ENCODE peak calls at places on chromosomes 11 and 22, in six cellular contexts. J, X, B, A, S and K are unnamed samples. For H3K4me1, the result is how much of the 10 kb centered on the place peaks cover.

GRCh38 chr11:1346669-1347390 is 37.4 kb upstream of the TOLLIP start:
- DNase-seq in J (no peak), X (no peak), B (no peak), A (no peak), S (no peak), K (no peak)

GRCh38 chr22:39522567-39523300 is 2.4 kb downstream of the ATF4 start:
- DNase-seq in J (peak), X (peak), B (peak), A (no peak), S (no peak), K (peak)

GRCh38 chr11:789951-790350 is at the start of gene CEND1:
- DNase-seq in J (peak), X (peak), B (no peak), A (peak), S (no peak), K (peak)

GRCh38 chr11:122733301-122733686 is 77.8 kb downstream of the UBASH3B start:
- DNase-seq in J (no peak), X (no peak), B (peak), A (no peak), S (no peak), K (no peak)

GRCh38 chr22:30436196-30436595 is 10.6 kb downstream of the MTFP1 start:
- DNase-seq in J (no peak), X (no peak), B (no peak), A (no peak), S (no peak), K (no peak)

GRCh38 chr11:62726156-62727006 is 876 bp downstream of the HNRNPUL2 start:
- DNase-seq in J (no peak), X (no peak), B (no peak), A (no peak), S (no peak), K (peak)

GRCh38 chr22:30270841-30271240 is 4.2 kb upstream of the OSM start:
- DNase-seq in J (no peak), X (no peak), B (no peak), A (no peak), S (no peak), K (no peak)

GRCh38 chr11:34640050-34640971 is 19.4 kb downstream of the EHF start:
- DNase-seq in J (no peak), X (peak), B (peak), A (no peak), S (no peak), K (no peak)

GRCh38 chr11:13207665-13208594 is 69.7 kb upstream of the BMAL1 start:
- DNase-seq in J (peak), X (no peak), B (peak), A (peak), S (no peak), K (no peak)

GRCh38 chr11:110606415-110606814 is 105.8 kb downstream of the ARHGAP20 start:
- DNase-seq in J (no peak), X (peak), B (no peak), A (peak), S (no peak), K (no peak)

GRCh38 chr22:30887861-30888260 is 80.7 kb downstream of the MORC2 start:
- DNase-seq in J (no peak), X (no peak), B (no peak), A (no peak), S (no peak), K (no peak)

GRCh38 chr11:121099364-121099763 is 1.7 kb upstream of the TECTA start:
- DNase-seq in J (no peak), X (no peak), B (no peak), A (no peak), S (no peak), K (no peak)

GRCh38 chr11:16840951-16841350 is 102.5 kb downstream of the C11orf58 start:
- DNase-seq in J (no peak), X (no peak), B (no peak), A (no peak), S (no peak), K (no peak)

GRCh38 chr11:75114465-75114864 is 17.8 kb upstream of the OR2AT4 start:
- DNase-seq in J (no peak), X (no peak), B (no peak), A (no peak), S (no peak), K (no peak)

GRCh38 chr11:6219359-6219758 is 14.0 kb downstream of the C11orf42 start:
- DNase-seq in J (peak), X (no peak), B (peak), A (no peak), S (no peak), K (no peak)

GRCh38 chr22:38699784-38700183 is 959 bp downstream of the JOSD1 start:
- DNase-seq in J (peak), X (no peak), B (peak), A (no peak), S (no peak), K (no peak)

GRCh38 chr11:57444362-57445074 is 15.8 kb upstream of the RTN4RL2 start:
- DNase-seq in J (peak), X (no peak), B (peak), A (no peak), S (no peak), K (no peak)

GRCh38 chr11:76269661-76270322 is 63.5 kb upstream of the WNT11 start:
- DNase-seq in J (no peak), X (no peak), B (no peak), A (no peak), S (no peak), K (no peak)

GRCh38 chr22:27919943-27920755 is 1.1 kb upstream of the PITPNB start:
- DNase-seq in J (peak), X (peak), B (peak), A (peak), S (no peak), K (no peak)

GRCh38 chr11:102120437-102120935 is 10.2 kb downstream of the YAP1 start:
- DNase-seq in J (peak), X (no peak), B (peak), A (peak), S (no peak), K (no peak)

GRCh38 chr22:35551549-35552177 is 11.0 kb downstream of the RASD2 start:
- DNase-seq in J (no peak), X (no peak), B (no peak), A (no peak), S (no peak), K (no peak)

GRCh38 chr22:38795569-38795968 is 1.6 kb upstream of the DNAL4 start:
- DNase-seq in J (no peak), X (no peak), B (no peak), A (no peak), S (no peak), K (no peak)

GRCh38 chr11:112024178-112024777 is 930 bp upstream of the DLAT start:
- DNase-seq in J (no peak), X (peak), B (no peak), A (peak), S (no peak), K (peak)
- H3K4me3 ChIP-seq in J (peak), X (peak), B (peak), A (peak), S (peak), K (peak)

GRCh38 chr11:36243641-36244040 is 45.6 kb downstream of the COMMD9 start:
- DNase-seq in J (no peak), X (no peak), B (no peak), A (no peak), S (no peak), K (no peak)
- TF ChIP-seq EZH2phosphoT487 in J (no peak), X (no peak), B (no peak), A (no peak), S (no peak), K (no peak)

GRCh38 chr11:119057000-119057769 is at the start of gene HYOU1:
- DNase-seq in J (peak), X (peak), B (peak), A (peak), S (peak), K (peak)

GRCh38 chr11:119056397-119056999 is 507 bp downstream of the HYOU1 start:
- DNase-seq in J (peak), X (peak), B (peak), A (peak), S (no peak), K (peak)

GRCh38 chr11:119052163-119052814 is 4.7 kb downstream of the HYOU1 start:
- DNase-seq in J (no peak), X (no peak), B (no peak), A (no peak), S (no peak), K (no peak)

GRCh38 chr11:119054418-119054817 is 2.6 kb downstream of the HYOU1 start:
- DNase-seq in J (no peak), X (no peak), B (no peak), A (no peak), S (no peak), K (no peak)

GRCh38 chr11:119055901-119056300 is 1.1 kb downstream of the HYOU1 start:
- DNase-seq in J (peak), X (peak), B (peak), A (peak), S (peak), K (peak)
- H3K4me1 ChIP-seq in J (under half), X (under half), B (under half), A (under half), S (under half), K (under half)

GRCh38 chr11:64760759-64761417 is 1.1 kb upstream of the PYGM start:
- DNase-seq in J (no peak), X (no peak), B (no peak), A (no peak), S (no peak), K (no peak)

GRCh38 chr11:64757549-64758329 is 2.0 kb downstream of the PYGM start:
- DNase-seq in J (no peak), X (no peak), B (no peak), A (no peak), S (no peak), K (no peak)

GRCh38 chr11:64758330-64759079 is 1.3 kb downstream of the PYGM start:
- DNase-seq in J (no peak), X (no peak), B (no peak), A (no peak), S (no peak), K (no peak)

GRCh38 chr11:64759722-64760719 is at the start of gene PYGM:
- DNase-seq in J (no peak), X (peak), B (peak), A (peak), S (no peak), K (no peak)

DNA sequence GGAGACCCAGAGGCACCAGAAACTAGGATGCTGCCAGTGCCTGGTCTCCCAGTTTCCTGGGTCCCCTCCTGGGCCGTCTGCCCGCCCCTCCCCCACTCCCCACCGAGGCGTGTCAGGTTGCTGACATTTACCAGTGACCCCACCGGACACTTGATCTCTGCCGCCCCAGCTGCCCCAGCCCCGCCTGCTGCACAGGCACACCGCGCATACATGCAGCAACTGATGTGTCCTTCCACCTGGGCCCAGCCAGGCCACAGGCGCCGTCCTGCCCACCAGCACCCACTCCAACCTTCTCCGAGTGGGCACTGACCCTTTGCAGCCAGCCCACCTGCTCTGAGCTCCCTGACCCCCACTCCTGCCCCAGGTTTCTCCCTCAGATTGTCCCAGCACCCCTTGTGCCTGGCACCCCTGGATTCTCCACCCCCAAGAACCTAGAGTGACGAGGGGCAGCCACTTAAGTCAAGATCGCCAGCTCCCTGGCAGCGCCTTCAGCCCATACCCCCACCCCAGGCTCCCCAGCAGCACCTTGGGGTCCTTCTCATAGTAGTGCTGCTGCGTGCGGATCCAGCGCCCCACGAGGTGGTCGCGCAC is 548 bp downstream of the PYGM start:
- DNase-seq in J (no peak), X (no peak), B (no peak), A (no peak), S (no peak), K (no peak)
- H3K4me3 ChIP-seq in J (no peak), X (no peak), B (no peak), A (peak), S (no peak), K (no peak)

DNA sequence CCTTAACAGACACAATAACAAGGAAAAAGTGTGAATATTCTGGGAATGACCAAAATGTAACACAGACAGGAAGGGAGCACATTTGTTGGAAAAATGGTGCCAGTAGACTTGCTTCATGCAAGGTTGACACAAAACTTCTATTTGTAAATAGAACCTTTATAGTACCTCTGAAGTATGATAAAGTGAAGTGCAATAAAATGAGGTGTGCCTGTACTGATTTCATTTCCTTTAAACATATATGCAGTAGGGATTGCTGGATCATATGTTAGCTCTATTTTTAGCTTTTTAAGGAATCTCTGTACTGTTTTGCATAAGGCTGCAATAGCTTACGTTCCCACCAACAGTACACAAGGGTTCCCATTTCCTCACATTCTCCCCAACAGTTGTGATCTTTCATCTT is 56.6 kb upstream of the GLYATL1B start:
- DNase-seq in J (no peak), X (no peak), B (no peak), A (no peak), S (no peak), K (no peak)
- TF ChIP-seq EZH2phosphoT487 in J (no peak), X (no peak), B (no peak), A (no peak), S (no peak), K (no peak)

GRCh38 chr11:47270331-47271271 is 668 bp downstream of the MADD start:
- DNase-seq in J (peak), X (no peak), B (peak), A (peak), S (no peak), K (peak)

GRCh38 chr11:47269002-47269828 is 718 bp upstream of the MADD start:
- DNase-seq in J (peak), X (peak), B (peak), A (peak), S (peak), K (peak)

GRCh38 chr11:47267858-47268257 is 2.1 kb upstream of the MADD start:
- DNase-seq in J (no peak), X (no peak), B (no peak), A (peak), S (no peak), K (no peak)

GRCh38 chr11:47269829-47270305 is at the start of gene MADD:
- DNase-seq in J (peak), X (peak), B (peak), A (peak), S (peak), K (peak)

GRCh38 chr11:47268448-47269001 is 1.4 kb upstream of the MADD start:
- DNase-seq in J (no peak), X (no peak), B (no peak), A (peak), S (no peak), K (no peak)
- H3K4me1 ChIP-seq in J (under half), X (under half), B (under half), A (under half), S (under half), K (half or more)

DNA sequence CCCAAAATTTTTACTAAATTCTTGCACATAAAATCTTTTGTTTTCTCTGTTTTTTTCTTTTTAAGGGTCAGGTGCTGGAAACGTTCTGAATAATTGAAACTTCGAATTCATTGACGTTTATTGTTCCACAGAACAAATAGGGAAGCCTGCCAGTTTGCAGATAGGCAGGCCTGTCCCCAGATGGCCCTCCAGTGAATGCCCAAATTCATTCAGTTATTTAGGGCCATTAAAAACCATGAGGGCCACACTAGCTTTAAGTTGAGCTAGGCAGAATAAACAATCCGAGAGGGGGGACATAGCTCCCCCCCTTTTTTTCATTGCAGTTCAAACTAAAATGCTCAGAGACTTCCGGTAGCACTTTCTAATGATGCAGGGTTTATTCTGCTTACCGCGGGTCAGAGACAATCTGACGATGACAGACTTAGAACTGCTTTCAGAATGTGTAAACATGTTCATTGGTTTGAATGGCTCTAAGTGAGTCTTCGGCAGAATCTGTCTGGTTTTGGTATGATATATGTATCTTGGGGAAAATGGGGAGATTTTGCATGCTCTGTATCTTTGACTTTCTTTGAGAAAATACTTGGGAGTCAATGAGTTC is 72.0 kb downstream of the ZBTB16 start:
- DNase-seq in J (no peak), X (no peak), B (no peak), A (no peak), S (no peak), K (no peak)
- H3K4me3 ChIP-seq in J (no peak), X (no peak), B (no peak), A (no peak), S (no peak), K (no peak)

DNA sequence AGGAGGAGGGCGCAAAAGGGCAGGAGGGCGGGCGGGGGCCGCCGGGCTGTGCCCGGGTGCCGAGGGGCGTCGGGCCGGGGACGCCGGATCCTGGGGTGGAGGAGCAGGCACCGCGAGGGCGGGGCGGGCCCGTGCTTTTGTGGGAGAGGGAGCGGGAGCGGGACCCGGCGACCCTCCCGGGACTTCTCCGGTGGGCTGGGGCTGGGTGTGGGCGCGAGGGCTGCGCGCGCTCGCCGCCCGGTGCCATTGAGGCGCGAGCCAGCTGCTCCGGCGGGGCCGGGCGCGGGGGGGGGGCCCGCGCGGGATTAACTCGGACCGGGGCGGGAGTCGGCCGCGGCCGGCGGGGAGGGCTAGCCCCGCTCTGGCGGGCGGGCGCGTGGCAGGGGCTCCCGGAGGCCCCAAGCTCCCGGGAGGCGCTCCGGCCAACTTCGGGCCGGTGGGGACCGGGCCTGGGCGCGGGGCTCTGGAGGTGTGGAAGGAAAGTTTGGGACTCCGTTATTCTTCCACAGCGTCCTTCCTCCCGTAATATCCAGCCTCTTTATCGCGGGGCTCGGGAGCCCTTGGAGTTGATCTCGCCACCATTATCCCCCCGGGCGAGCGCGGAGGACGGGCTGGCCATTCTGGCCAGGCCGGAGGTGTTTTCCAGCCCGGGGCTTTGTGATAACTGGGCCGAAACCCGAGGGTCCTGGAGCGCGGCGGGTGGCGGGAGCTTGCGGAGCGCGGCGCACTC is 941 bp downstream of the CECR2 start:
- DNase-seq in J (no peak), X (peak), B (no peak), A (peak), S (no peak), K (no peak)
- TF ChIP-seq EZH2phosphoT487 in J (peak), X (no peak), B (no peak), A (no peak), S (no peak), K (no peak)

DNA sequence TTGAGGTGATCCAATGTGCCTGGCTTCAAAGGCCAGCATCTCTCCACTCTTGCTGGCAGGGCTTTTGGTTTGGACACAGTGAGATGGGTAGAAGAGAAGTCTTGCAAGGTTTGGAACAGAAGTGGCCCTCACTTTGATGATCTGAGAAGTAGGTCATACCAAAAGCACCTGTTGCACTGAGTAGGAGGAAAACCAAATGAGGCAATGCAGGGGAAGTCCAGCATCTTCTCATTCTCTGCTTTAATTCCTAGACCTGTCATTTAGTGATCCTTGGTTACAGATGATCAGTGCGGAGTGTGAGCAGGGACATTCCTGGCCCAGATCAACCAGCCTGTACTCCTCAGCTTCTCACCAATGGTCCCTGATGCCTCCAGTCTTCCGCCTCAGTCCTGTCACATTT is 990.5 kb downstream of the OPCML start:
- DNase-seq in J (no peak), X (no peak), B (no peak), A (no peak), S (no peak), K (no peak)
- H3K4me1 ChIP-seq in J (under half), X (under half), B (under half), A (under half), S (under half), K (under half)